ENCODE peak calls at places on chromosome X, in eight cellular contexts. One of them, this sample, is unnamed.
A peak's percentile ranks its signal among the peaks of the same experiment; 100 is the strongest.

GRCh38 chrX:63934160-63934559 is 149.1 kb upstream of the ARHGEF9 start:
- DNase-seq in neural progenitor cell: no peak
- DNase-seq in NB4: no peak
- DNase-seq in psoas muscle: no peak
- DNase-seq in transverse colon: no peak
- DNase-seq in heart right ventricle: no peak
- DNase-seq in mammary epithelial cell: no peak
- DNase-seq in astrocyte of the spinal cord: no peak
- DNase-seq in this sample: no peak

GRCh38 chrX:18119856-18120255 is 100.8 kb downstream of the BEND2 start:
- DNase-seq in neural progenitor cell: no peak
- DNase-seq in NB4: no peak
- DNase-seq in psoas muscle: no peak
- DNase-seq in transverse colon: no peak
- DNase-seq in heart right ventricle: no peak
- DNase-seq in mammary epithelial cell: no peak
- DNase-seq in astrocyte of the spinal cord: no peak
- DNase-seq in this sample: peak; percentile 6

GRCh38 chrX:63408050-63408449 is 56.9 kb upstream of the SPIN4 start:
- DNase-seq in neural progenitor cell: no peak
- DNase-seq in NB4: no peak
- DNase-seq in psoas muscle: no peak
- DNase-seq in transverse colon: no peak
- DNase-seq in heart right ventricle: no peak
- DNase-seq in mammary epithelial cell: no peak
- DNase-seq in astrocyte of the spinal cord: no peak
- DNase-seq in this sample: no peak

GRCh38 chrX:151694661-151695582 is at the start of gene PRRG3:
- DNase-seq in neural progenitor cell: peak; percentile 65
- DNase-seq in NB4: no peak
- DNase-seq in psoas muscle: no peak
- DNase-seq in transverse colon: no peak
- DNase-seq in heart right ventricle: no peak
- DNase-seq in mammary epithelial cell: no peak
- DNase-seq in astrocyte of the spinal cord: no peak
- DNase-seq in this sample: no peak

GRCh38 chrX:56745019-56745418 is 16.0 kb downstream of the NBDY start:
- DNase-seq in neural progenitor cell: no peak
- DNase-seq in NB4: peak; percentile 27
- DNase-seq in psoas muscle: no peak
- DNase-seq in transverse colon: no peak
- DNase-seq in heart right ventricle: no peak
- DNase-seq in mammary epithelial cell: peak; percentile 76
- DNase-seq in astrocyte of the spinal cord: peak; percentile 65
- DNase-seq in this sample: peak; percentile 45

GRCh38 chrX:134803551-134804183 is 145.4 kb upstream of the PLAC1 start:
- DNase-seq in neural progenitor cell: no peak
- DNase-seq in NB4: peak; percentile 52
- DNase-seq in psoas muscle: no peak
- DNase-seq in transverse colon: no peak
- DNase-seq in heart right ventricle: no peak
- DNase-seq in mammary epithelial cell: no peak
- DNase-seq in astrocyte of the spinal cord: no peak
- DNase-seq in this sample: no peak

GRCh38 chrX:13826770-13827169 is 9.9 kb upstream of the GPM6B start:
- DNase-seq in neural progenitor cell: no peak
- DNase-seq in NB4: no peak
- DNase-seq in psoas muscle: no peak
- DNase-seq in transverse colon: no peak
- DNase-seq in heart right ventricle: no peak
- DNase-seq in mammary epithelial cell: no peak
- DNase-seq in astrocyte of the spinal cord: no peak
- DNase-seq in this sample: no peak

GRCh38 chrX:15293471-15293870 is 22.0 kb downstream of the ASB11 start:
- DNase-seq in neural progenitor cell: no peak
- DNase-seq in NB4: no peak
- DNase-seq in psoas muscle: no peak
- DNase-seq in transverse colon: no peak
- DNase-seq in heart right ventricle: no peak
- DNase-seq in mammary epithelial cell: peak; percentile 21
- DNase-seq in astrocyte of the spinal cord: no peak
- DNase-seq in this sample: peak; percentile 5

GRCh38 chrX:123422875-123423274 is 238.8 kb downstream of the GRIA3 start:
- DNase-seq in neural progenitor cell: peak; percentile 9
- DNase-seq in NB4: peak; percentile 9
- DNase-seq in psoas muscle: no peak
- DNase-seq in transverse colon: peak; percentile 16
- DNase-seq in heart right ventricle: peak; percentile 4
- DNase-seq in mammary epithelial cell: peak; percentile 27
- DNase-seq in astrocyte of the spinal cord: peak; percentile 47
- DNase-seq in this sample: no peak

GRCh38 chrX:123607270-123607669 is 125.6 kb downstream of the THOC2 start:
- DNase-seq in neural progenitor cell: no peak
- DNase-seq in NB4: no peak
- DNase-seq in psoas muscle: no peak
- DNase-seq in transverse colon: no peak
- DNase-seq in heart right ventricle: no peak
- DNase-seq in mammary epithelial cell: no peak
- DNase-seq in astrocyte of the spinal cord: no peak
- DNase-seq in this sample: no peak

GRCh38 chrX:57655065-57655464 is 25.0 kb downstream of the NLRP2B start:
- DNase-seq in neural progenitor cell: no peak
- DNase-seq in NB4: no peak
- DNase-seq in psoas muscle: no peak
- DNase-seq in transverse colon: no peak
- DNase-seq in heart right ventricle: no peak
- DNase-seq in mammary epithelial cell: no peak
- DNase-seq in astrocyte of the spinal cord: no peak
- DNase-seq in this sample: no peak

GRCh38 chrX:49951524-49952193 is 29.3 kb downstream of the CLCN5 start:
- DNase-seq in neural progenitor cell: no peak
- DNase-seq in NB4: no peak
- DNase-seq in psoas muscle: no peak
- DNase-seq in transverse colon: no peak
- DNase-seq in heart right ventricle: no peak
- DNase-seq in mammary epithelial cell: no peak
- DNase-seq in astrocyte of the spinal cord: peak; percentile 16
- DNase-seq in this sample: no peak

GRCh38 chrX:63350551-63350950 is 581 bp downstream of the SPIN4 start:
- DNase-seq in neural progenitor cell: peak; percentile 30
- DNase-seq in NB4: peak; percentile 52
- DNase-seq in psoas muscle: no peak
- DNase-seq in transverse colon: peak; percentile 36
- DNase-seq in heart right ventricle: no peak
- DNase-seq in mammary epithelial cell: peak; percentile 29
- DNase-seq in astrocyte of the spinal cord: no peak
- DNase-seq in this sample: peak; percentile 14

GRCh38 chrX:153784325-153784967 is 3.6 kb downstream of the SRPK3 start:
- DNase-seq in neural progenitor cell: no peak
- DNase-seq in NB4: no peak
- DNase-seq in psoas muscle: no peak
- DNase-seq in transverse colon: no peak
- DNase-seq in heart right ventricle: no peak
- DNase-seq in mammary epithelial cell: no peak
- DNase-seq in astrocyte of the spinal cord: no peak
- DNase-seq in this sample: no peak

GRCh38 chrX:9434151-9434550 is 30.7 kb upstream of the TBL1X start:
- DNase-seq in neural progenitor cell: no peak
- DNase-seq in NB4: no peak
- DNase-seq in psoas muscle: no peak
- DNase-seq in transverse colon: no peak
- DNase-seq in heart right ventricle: no peak
- DNase-seq in mammary epithelial cell: no peak
- DNase-seq in astrocyte of the spinal cord: no peak
- DNase-seq in this sample: no peak

GRCh38 chrX:121571333-121571732 is 523.9 kb downstream of the GLUD2 start:
- DNase-seq in neural progenitor cell: no peak
- DNase-seq in NB4: no peak
- DNase-seq in psoas muscle: no peak
- DNase-seq in transverse colon: no peak
- DNase-seq in heart right ventricle: no peak
- DNase-seq in mammary epithelial cell: no peak
- DNase-seq in astrocyte of the spinal cord: no peak
- DNase-seq in this sample: no peak

GRCh38 chrX:2552621-2553297 is 52.0 kb upstream of the DHRSX start:
- DNase-seq in neural progenitor cell: no peak
- DNase-seq in NB4: peak; percentile 12
- DNase-seq in psoas muscle: no peak
- DNase-seq in transverse colon: no peak
- DNase-seq in heart right ventricle: no peak
- DNase-seq in mammary epithelial cell: peak; percentile 8
- DNase-seq in astrocyte of the spinal cord: peak; percentile 59
- DNase-seq in this sample: peak; percentile 25

GRCh38 chrX:39676434-39676833 is 421.3 kb downstream of the BCOR start:
- DNase-seq in neural progenitor cell: no peak
- DNase-seq in NB4: no peak
- DNase-seq in psoas muscle: no peak
- DNase-seq in transverse colon: no peak
- DNase-seq in heart right ventricle: no peak
- DNase-seq in mammary epithelial cell: peak; percentile 4
- DNase-seq in astrocyte of the spinal cord: no peak
- DNase-seq in this sample: no peak

GRCh38 chrX:111040377-111041017 is 55.5 kb upstream of the PAK3 start:
- DNase-seq in neural progenitor cell: no peak
- DNase-seq in NB4: no peak
- DNase-seq in psoas muscle: no peak
- DNase-seq in transverse colon: no peak
- DNase-seq in heart right ventricle: no peak
- DNase-seq in mammary epithelial cell: peak; percentile 70
- DNase-seq in astrocyte of the spinal cord: peak; percentile 69
- DNase-seq in this sample: peak; percentile 6

GRCh38 chrX:9340619-9341304 is 124.1 kb upstream of the TBL1X start:
- DNase-seq in neural progenitor cell: peak; percentile 27
- DNase-seq in NB4: peak; percentile 92
- DNase-seq in psoas muscle: peak; percentile 30
- DNase-seq in transverse colon: peak; percentile 26
- DNase-seq in heart right ventricle: peak; percentile 32
- DNase-seq in mammary epithelial cell: no peak
- DNase-seq in astrocyte of the spinal cord: no peak
- DNase-seq in this sample: no peak

GRCh38 chrX:26845051-26845450 is 618.1 kb downstream of the PPP4R3C start:
- DNase-seq in neural progenitor cell: no peak
- DNase-seq in NB4: no peak
- DNase-seq in psoas muscle: no peak
- DNase-seq in transverse colon: no peak
- DNase-seq in heart right ventricle: no peak
- DNase-seq in mammary epithelial cell: no peak
- DNase-seq in astrocyte of the spinal cord: peak; percentile 68
- DNase-seq in this sample: no peak

GRCh38 chrX:104430720-104431119 is 135.3 kb upstream of the IL1RAPL2 start:
- DNase-seq in neural progenitor cell: no peak
- DNase-seq in NB4: no peak
- DNase-seq in psoas muscle: no peak
- DNase-seq in transverse colon: no peak
- DNase-seq in heart right ventricle: no peak
- DNase-seq in mammary epithelial cell: peak; percentile 79
- DNase-seq in astrocyte of the spinal cord: no peak
- DNase-seq in this sample: peak; percentile 80

GRCh38 chrX:23954396-23954795 is 46.6 kb downstream of the CXorf58 start:
- DNase-seq in neural progenitor cell: peak; percentile 32
- DNase-seq in NB4: no peak
- DNase-seq in psoas muscle: no peak
- DNase-seq in transverse colon: no peak
- DNase-seq in heart right ventricle: no peak
- DNase-seq in mammary epithelial cell: no peak
- DNase-seq in astrocyte of the spinal cord: no peak
- DNase-seq in this sample: no peak

GRCh38 chrX:28586891-28587635 is at the start of gene IL1RAPL1:
- DNase-seq in neural progenitor cell: peak; percentile 42
- DNase-seq in NB4: peak; percentile 1
- DNase-seq in psoas muscle: no peak
- DNase-seq in transverse colon: no peak
- DNase-seq in heart right ventricle: no peak
- DNase-seq in mammary epithelial cell: peak; percentile 8
- DNase-seq in astrocyte of the spinal cord: peak; percentile 75
- DNase-seq in this sample: peak; percentile 41
- TF ChIP-seq CTCF in neural progenitor cell: peak; percentile 22
- TF ChIP-seq CTCF in NB4: no peak
- TF ChIP-seq CTCF in psoas muscle: no peak
- TF ChIP-seq CTCF in transverse colon: no peak
- TF ChIP-seq CTCF in heart right ventricle: peak; percentile 34
- TF ChIP-seq CTCF in mammary epithelial cell: peak; percentile 29
- TF ChIP-seq CTCF in astrocyte of the spinal cord: peak; percentile 19
- TF ChIP-seq CTCF in this sample: peak; percentile 44

GRCh38 chrX:45743906-45744625 is 543.4 kb upstream of the DIPK2B start:
- DNase-seq in neural progenitor cell: no peak
- DNase-seq in NB4: no peak
- DNase-seq in psoas muscle: no peak
- DNase-seq in transverse colon: no peak
- DNase-seq in heart right ventricle: no peak
- DNase-seq in mammary epithelial cell: no peak
- DNase-seq in astrocyte of the spinal cord: no peak
- DNase-seq in this sample: peak; percentile 45

GRCh38 chrX:45747905-45748304 is 547.2 kb upstream of the DIPK2B start:
- DNase-seq in neural progenitor cell: no peak
- DNase-seq in NB4: no peak
- DNase-seq in psoas muscle: no peak
- DNase-seq in transverse colon: no peak
- DNase-seq in heart right ventricle: no peak
- DNase-seq in mammary epithelial cell: peak; percentile 72
- DNase-seq in astrocyte of the spinal cord: peak; percentile 23
- DNase-seq in this sample: no peak

GRCh38 chrX:45745479-45745878 is 544.8 kb upstream of the DIPK2B start:
- DNase-seq in neural progenitor cell: no peak
- DNase-seq in NB4: no peak
- DNase-seq in psoas muscle: no peak
- DNase-seq in transverse colon: no peak
- DNase-seq in heart right ventricle: no peak
- DNase-seq in mammary epithelial cell: no peak
- DNase-seq in astrocyte of the spinal cord: peak; percentile 26
- DNase-seq in this sample: no peak

GRCh38 chrX:45740291-45740690 is 539.6 kb upstream of the DIPK2B start:
- DNase-seq in neural progenitor cell: no peak
- DNase-seq in NB4: no peak
- DNase-seq in psoas muscle: no peak
- DNase-seq in transverse colon: no peak
- DNase-seq in heart right ventricle: no peak
- DNase-seq in mammary epithelial cell: peak; percentile 74
- DNase-seq in astrocyte of the spinal cord: no peak
- DNase-seq in this sample: peak; percentile 91

GRCh38 chrX:45743081-45743533 is 542.4 kb upstream of the DIPK2B start:
- DNase-seq in neural progenitor cell: no peak
- DNase-seq in NB4: peak; percentile 66
- DNase-seq in psoas muscle: no peak
- DNase-seq in transverse colon: no peak
- DNase-seq in heart right ventricle: no peak
- DNase-seq in mammary epithelial cell: peak; percentile 78
- DNase-seq in astrocyte of the spinal cord: peak; percentile 72
- DNase-seq in this sample: no peak
- TF ChIP-seq CTCF in neural progenitor cell: no peak
- TF ChIP-seq CTCF in NB4: peak; percentile 32
- TF ChIP-seq CTCF in psoas muscle: no peak
- TF ChIP-seq CTCF in transverse colon: no peak
- TF ChIP-seq CTCF in heart right ventricle: no peak
- TF ChIP-seq CTCF in mammary epithelial cell: peak; percentile 47
- TF ChIP-seq CTCF in astrocyte of the spinal cord: peak; percentile 34
- TF ChIP-seq CTCF in this sample: peak; percentile 66

GRCh38 chrX:119692241-119693031 is 532 bp downstream of the SEPTIN6 start:
- DNase-seq in neural progenitor cell: peak; percentile 45
- DNase-seq in NB4: peak; percentile 73
- DNase-seq in psoas muscle: peak; percentile 27
- DNase-seq in transverse colon: peak; percentile 47
- DNase-seq in heart right ventricle: peak; percentile 29
- DNase-seq in mammary epithelial cell: peak; percentile 33
- DNase-seq in astrocyte of the spinal cord: peak; percentile 20
- DNase-seq in this sample: no peak
- TF ChIP-seq CTCF in neural progenitor cell: peak; percentile 13
- TF ChIP-seq CTCF in NB4: no peak
- TF ChIP-seq CTCF in psoas muscle: no peak
- TF ChIP-seq CTCF in transverse colon: no peak
- TF ChIP-seq CTCF in heart right ventricle: no peak
- TF ChIP-seq CTCF in mammary epithelial cell: peak; percentile 24
- TF ChIP-seq CTCF in astrocyte of the spinal cord: no peak
- TF ChIP-seq CTCF in this sample: no peak

GRCh38 chrX:119008122-119008744 is 33.8 kb downstream of the LONRF3 start:
- DNase-seq in neural progenitor cell: peak; percentile 27
- DNase-seq in NB4: peak; percentile 29
- DNase-seq in psoas muscle: peak; percentile 23
- DNase-seq in transverse colon: peak; percentile 21
- DNase-seq in heart right ventricle: peak; percentile 7
- DNase-seq in mammary epithelial cell: no peak
- DNase-seq in astrocyte of the spinal cord: peak; percentile 23
- DNase-seq in this sample: no peak
- TF ChIP-seq CTCF in neural progenitor cell: peak; percentile 65
- TF ChIP-seq CTCF in NB4: peak; percentile 57
- TF ChIP-seq CTCF in psoas muscle: peak; percentile 49
- TF ChIP-seq CTCF in transverse colon: peak; percentile 38
- TF ChIP-seq CTCF in heart right ventricle: peak; percentile 60
- TF ChIP-seq CTCF in mammary epithelial cell: peak; percentile 75
- TF ChIP-seq CTCF in astrocyte of the spinal cord: peak; percentile 74
- TF ChIP-seq CTCF in this sample: peak; percentile 57

This sample was measured in foreskin keratinocyte.